ENCODE peak calls at places on chromosome 1, in ten cellular contexts. U is aorta; B is adrenal gland; A is fibroblast of mammary gland; G is neuronal stem cell; M is PC-3; H is CD8-positive, alpha-beta T cell; N is body of pancreas; L is coronary artery; Y is suprapubic skin. K is an unnamed sample.

GRCh38 chr1:39623053-39623452 is 16.4 kb downstream of the HEYL start:
- DNase-seq in U (peak; percentile 80), B (no peak), A (no peak), G (no peak), M (no peak), H (no peak), N (peak; percentile 69), L (peak; percentile 88), Y (no peak), K (no peak)

GRCh38 chr1:241627453-241628329 is 12.5 kb downstream of the CHML start:
- DNase-seq in U (no peak), B (peak; percentile 39), A (peak; percentile 86), G (no peak), M (peak; percentile 97), H (peak; percentile 43), N (peak; percentile 66), L (no peak), Y (no peak), K (peak; percentile 77)

GRCh38 chr1:3772027-3772714 is 378 bp upstream of the SMIM1 start:
- DNase-seq in U (peak; percentile 96), B (peak; percentile 88), A (peak; percentile 35), G (peak; percentile 84), M (peak; percentile 89), H (peak; percentile 89), N (peak; percentile 96), L (peak; percentile 91), Y (peak; percentile 95), K (peak; percentile 54)

GRCh38 chr1:177871633-177872562 is 98.0 kb downstream of the SEC16B start:
- DNase-seq in U (no peak), B (no peak), A (no peak), G (no peak), M (no peak), H (no peak), N (peak; percentile 18), L (no peak), Y (no peak), K (no peak)

GRCh38 chr1:205226868-205227583 is 720 bp upstream of the TMCC2 start:
- DNase-seq in U (no peak), B (no peak), A (peak; percentile 57), G (no peak), M (peak; percentile 63), H (no peak), N (no peak), L (no peak), Y (no peak), K (peak; percentile 44)

GRCh38 chr1:24111264-24111997 is 504 bp downstream of the MYOM3 start:
- DNase-seq in U (peak; percentile 82), B (no peak), A (peak; percentile 7), G (no peak), M (no peak), H (no peak), N (no peak), L (peak; percentile 80), Y (no peak), K (peak; percentile 32)

GRCh38 chr1:40532844-40533424 is 1.5 kb downstream of the ZNF684 start:
- DNase-seq in U (no peak), B (no peak), A (peak; percentile 58), G (peak; percentile 23), M (peak; percentile 65), H (peak; percentile 26), N (peak; percentile 8), L (no peak), Y (no peak), K (peak; percentile 56)

GRCh38 chr1:15757016-15757543 is 1.5 kb upstream of the FBLIM1 start:
- DNase-seq in U (no peak), B (no peak), A (no peak), G (no peak), M (no peak), H (no peak), N (no peak), L (peak; percentile 77), Y (no peak), K (no peak)

GRCh38 chr1:60573726-60574409 is 500.3 kb upstream of the C1orf87 start:
- DNase-seq in U (no peak), B (no peak), A (peak; percentile 64), G (no peak), M (peak; percentile 88), H (no peak), N (peak; percentile 8), L (no peak), Y (no peak), K (peak; percentile 49)

GRCh38 chr1:26225033-26225831 is 8.8 kb upstream of the CEP85 start:
- DNase-seq in U (peak; percentile 86), B (peak; percentile 89), A (peak; percentile 8), G (peak; percentile 78), M (no peak), H (peak; percentile 43), N (peak; percentile 93), L (peak; percentile 47), Y (no peak), K (no peak)

GRCh38 chr1:93708734-93709481 is 27.3 kb upstream of the BCAR3 start:
- DNase-seq in U (no peak), B (peak; percentile 88), A (peak; percentile 34), G (no peak), M (no peak), H (no peak), N (peak; percentile 55), L (peak; percentile 74), Y (no peak), K (no peak)

GRCh38 chr1:93703649-93704048 is 22.0 kb upstream of the BCAR3 start:
- DNase-seq in U (no peak), B (no peak), A (peak; percentile 54), G (no peak), M (peak; percentile 83), H (no peak), N (no peak), L (no peak), Y (no peak), K (no peak)

GRCh38 chr1:93707956-93708355 is 26.3 kb upstream of the BCAR3 start:
- DNase-seq in U (no peak), B (no peak), A (no peak), G (no peak), M (no peak), H (no peak), N (no peak), L (no peak), Y (no peak), K (no peak)

GRCh38 chr1:93704063-93704462 is 22.4 kb upstream of the BCAR3 start:
- DNase-seq in U (no peak), B (no peak), A (no peak), G (no peak), M (no peak), H (no peak), N (peak; percentile 13), L (peak; percentile 29), Y (no peak), K (no peak)

GRCh38 chr1:93705897-93706500 is 24.4 kb upstream of the BCAR3 start:
- DNase-seq in U (no peak), B (no peak), A (peak; percentile 54), G (no peak), M (peak; percentile 72), H (no peak), N (no peak), L (no peak), Y (no peak), K (no peak)
- H3K4me3 ChIP-seq in U (no peak overlapping the region), B (no peak overlapping the region), A (no peak overlapping the region), G (no peak overlapping the region), M (peak overlapping the region; percentile 16), H (no peak overlapping the region), N (no peak overlapping the region), L (no peak overlapping the region), Y (no peak overlapping the region), K (no peak overlapping the region)

GRCh38 chr1:156815307-156815826 is 1.3 kb downstream of the SH2D2A start:
- DNase-seq in U (peak; percentile 74), B (peak; percentile 55), A (peak; percentile 95), G (no peak), M (peak; percentile 69), H (no peak), N (peak; percentile 56), L (no peak), Y (no peak), K (peak; percentile 75)

GRCh38 chr1:156813298-156813697 is 3.4 kb downstream of the SH2D2A start:
- DNase-seq in U (no peak), B (no peak), A (no peak), G (no peak), M (no peak), H (no peak), N (no peak), L (no peak), Y (no peak), K (no peak)

GRCh38 chr1:156813750-156814570 is 2.7 kb downstream of the SH2D2A start:
- DNase-seq in U (peak; percentile 88), B (peak; percentile 56), A (peak; percentile 39), G (peak; percentile 27), M (peak; percentile 64), H (peak; percentile 86), N (peak; percentile 73), L (no peak), Y (no peak), K (peak; percentile 47)

GRCh38 chr1:156815851-156816536 is 654 bp downstream of the SH2D2A start:
- DNase-seq in U (no peak), B (no peak), A (no peak), G (no peak), M (peak; percentile 52), H (no peak), N (no peak), L (no peak), Y (no peak), K (no peak)

GRCh38 chr1:156814571-156815260 is 1.9 kb downstream of the SH2D2A start:
- DNase-seq in U (peak; percentile 73), B (no peak), A (no peak), G (no peak), M (peak; percentile 57), H (peak; percentile 56), N (no peak), L (no peak), Y (no peak), K (no peak)
- H3K4me3 ChIP-seq in U (no peak overlapping the region), B (no peak overlapping the region), A (no peak overlapping the region), G (no peak overlapping the region), M (no peak overlapping the region), H (peak overlapping the region; percentile 75), N (no peak overlapping the region), L (no peak overlapping the region), Y (peak overlapping the region; percentile 52), K (no peak overlapping the region)

DNA sequence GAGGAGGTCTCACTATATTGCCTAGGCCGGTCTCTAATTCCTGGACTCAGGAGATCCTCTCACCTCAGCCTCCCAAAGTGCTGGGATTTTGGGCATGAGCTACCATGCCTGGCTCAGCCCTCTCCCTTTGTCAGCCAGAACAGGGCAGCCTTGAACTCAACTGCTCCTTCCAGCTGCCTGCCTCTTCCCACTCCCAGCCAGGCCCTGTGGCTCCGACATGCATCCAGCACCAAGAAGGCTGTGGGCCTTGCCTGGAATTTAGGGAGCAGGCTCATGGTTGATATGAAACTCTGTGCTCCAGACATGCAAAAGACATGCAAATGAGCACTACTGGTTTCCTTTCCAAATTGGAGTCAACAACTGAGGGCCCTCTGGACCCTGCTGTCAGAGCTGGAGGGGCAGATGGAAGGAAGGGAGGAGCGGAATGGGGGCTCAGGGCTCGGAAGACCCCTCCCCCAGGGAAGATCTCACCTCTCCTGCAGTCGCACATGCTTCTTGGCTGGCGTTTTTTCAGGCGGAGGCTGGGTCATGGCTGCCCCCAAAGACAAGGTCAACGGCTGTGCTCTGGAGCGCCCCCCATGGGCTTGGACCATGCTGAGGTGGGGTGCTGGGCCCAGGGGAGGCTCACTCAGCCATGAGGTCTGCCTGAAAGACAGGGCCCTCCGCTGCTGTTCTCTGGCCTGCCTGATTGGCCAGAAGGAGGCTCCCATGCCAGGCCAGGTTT is 1.4 kb downstream of the PTPN7 start:
- DNase-seq in U (no peak), B (no peak), A (no peak), G (no peak), M (no peak), H (no peak), N (no peak), L (no peak), Y (no peak), K (no peak)
- H3K4me3 ChIP-seq in U (no peak overlapping the region), B (no peak overlapping the region), A (no peak overlapping the region), G (no peak overlapping the region), M (no peak overlapping the region), H (peak overlapping the region; percentile 66), N (no peak overlapping the region), L (no peak overlapping the region), Y (peak overlapping the region; percentile 29), K (no peak overlapping the region)

GRCh38 chr1:41662656-41663437 is 178.4 kb upstream of the EDN2 start:
- DNase-seq in U (peak; percentile 91), B (peak; percentile 67), A (peak; percentile 90), G (peak; percentile 62), M (peak; percentile 49), H (peak; percentile 35), N (peak; percentile 66), L (peak; percentile 83), Y (no peak), K (peak; percentile 84)
- H3K4me3 ChIP-seq in U (peak overlapping the region; percentile 62), B (no peak overlapping the region), A (peak overlapping the region; percentile 27), G (peak overlapping the region; percentile 39), M (peak overlapping the region; percentile 65), H (peak overlapping the region; percentile 20), N (peak overlapping the region; percentile 15), L (peak overlapping the region; percentile 86), Y (peak overlapping the region; percentile 54), K (peak overlapping the region; percentile 44)